ENCODE peak calls at places on chromosomes 7 and 10, in eight cellular contexts. G is uterus, B is GM23248, P is HepG2, R is endothelial cell of umbilical vein, N is IMR-90, H is breast epithelium, T is A549. Q is an unnamed sample. For H3K4me1, the result is how much of the 10 kb centered on the place peaks cover.

GRCh38 chr7:75969182-75969581 is 25.2 kb downstream of the TMEM120A start:
- DNase-seq in P (no peak), G (peak), H (no peak), B (peak), T (no peak), N (no peak), R (no peak), Q (no peak)

GRCh38 chr10:78507761-78508160 is 474.1 kb downstream of the RPS24 start:
- DNase-seq in B (no peak), T (no peak), P (no peak), H (no peak), R (no peak), N (no peak), G (no peak), Q (no peak)

GRCh38 chr7:144391823-144392255 is 11.7 kb downstream of the NOBOX start:
- DNase-seq in T (peak), N (peak), R (peak), P (peak), G (peak), H (no peak), B (peak), Q (peak)

GRCh38 chr10:18364987-18365775 is 225.0 kb downstream of the CACNB2 start:
- DNase-seq in B (no peak), N (no peak), G (no peak), T (no peak), R (no peak), H (no peak), P (no peak), Q (no peak)

GRCh38 chr7:77867208-77867915 is 68.8 kb downstream of the PHTF2 start:
- DNase-seq in N (peak), P (no peak), T (peak), H (no peak), B (no peak), G (no peak), R (peak), Q (no peak)

GRCh38 chr7:132771301-132771730 is 195.0 kb upstream of the PLXNA4 start:
- DNase-seq in B (peak), G (no peak), T (no peak), R (no peak), N (no peak), P (no peak), H (no peak), Q (no peak)

GRCh38 chr7:104007614-104008013 is 18.2 kb upstream of the RELN start:
- DNase-seq in R (no peak), N (no peak), B (no peak), T (no peak), H (no peak), P (no peak), G (no peak), Q (no peak)

GRCh38 chr10:132536241-132536963 is 1.2 kb upstream of the INPP5A start:
- DNase-seq in T (peak), H (no peak), P (no peak), B (no peak), R (no peak), N (no peak), G (peak), Q (no peak)

GRCh38 chr10:12825255-12825654 is 176.3 kb downstream of the CCDC3 start:
- DNase-seq in T (no peak), B (no peak), H (no peak), N (peak), R (no peak), P (no peak), G (no peak), Q (no peak)

GRCh38 chr10:122981066-122981464 is 864 bp downstream of the PSTK start:
- DNase-seq in T (peak), N (peak), R (peak), H (no peak), B (peak), P (peak), G (no peak), Q (peak)

GRCh38 chr7:47405921-47406765 is 175.8 kb downstream of the TNS3 start:
- DNase-seq in B (peak), H (peak), R (peak), P (peak), G (peak), N (peak), T (peak), Q (no peak)

GRCh38 chr10:48358162-48358561 is 51.7 kb downstream of the MAPK8 start:
- DNase-seq in P (no peak), H (no peak), R (no peak), N (no peak), T (no peak), B (peak), G (no peak), Q (no peak)

GRCh38 chr10:116771101-116771705 is 28.8 kb upstream of the HSPA12A start:
- DNase-seq in G (peak), H (peak), R (no peak), T (peak), B (peak), N (peak), P (peak), Q (no peak)

GRCh38 chr10:6694447-6695155 is 114.5 kb upstream of the PRKCQ start:
- DNase-seq in H (no peak), B (peak), R (no peak), T (peak), G (no peak), N (no peak), P (no peak), Q (no peak)

GRCh38 chr7:151897951-151898686 is 21.2 kb upstream of the PRKAG2 start:
- DNase-seq in B (no peak), H (no peak), T (no peak), N (no peak), P (no peak), G (no peak), R (no peak), Q (no peak)

GRCh38 chr7:16431646-16432424 is 10.5 kb upstream of the CRPPA start:
- DNase-seq in G (no peak), R (peak), N (no peak), T (peak), H (no peak), B (peak), P (peak), Q (peak)

GRCh38 chr7:83934118-83934734 is 260.4 kb downstream of the SEMA3A start:
- DNase-seq in B (peak), P (no peak), G (no peak), N (peak), R (peak), H (no peak), T (no peak), Q (no peak)

GRCh38 chr10:34815174-34816066 is at the start of gene PARD3:
- DNase-seq in P (peak), T (peak), H (peak), N (peak), R (peak), G (peak), B (peak), Q (no peak)

GRCh38 chr7:45563401-45563800 is 10.8 kb upstream of the ADCY1 start:
- DNase-seq in T (no peak), N (no peak), G (no peak), R (no peak), P (no peak), B (no peak), H (no peak), Q (no peak)

GRCh38 chr7:129163875-129164544 is 19.5 kb downstream of the TSPAN33 start:
- DNase-seq in N (peak), P (peak), H (no peak), G (no peak), B (peak), R (peak), T (peak), Q (no peak)

GRCh38 chr10:3173173-3173878 is 744 bp upstream of the PITRM1 start:
- DNase-seq in P (no peak), N (no peak), R (no peak), B (no peak), H (no peak), G (no peak), T (peak), Q (peak)

GRCh38 chr10:132409667-132410028 is 12.6 kb downstream of the PWWP2B start:
- DNase-seq in H (no peak), P (no peak), R (no peak), N (no peak), B (no peak), T (no peak), G (no peak), Q (peak)

GRCh38 chr10:125169915-125170314 is 9.6 kb upstream of the CTBP2 start:
- DNase-seq in G (no peak), N (no peak), P (no peak), R (no peak), B (no peak), T (no peak), H (no peak), Q (no peak)

GRCh38 chr10:21518629-21519321 is 6.7 kb downstream of the SKIDA1 start:
- DNase-seq in P (no peak), N (peak), R (peak), H (no peak), G (no peak), T (peak), B (peak), Q (no peak)
- H3K4me1 ChIP-seq in P (half or more), N (under half), R (under half), H (under half), G (under half), T (half or more), B (under half), Q (under half)

GRCh38 chr7:134992626-134993179 is 6.4 kb downstream of the AGBL3 start:
- DNase-seq in P (no peak), B (no peak), H (no peak), N (peak), G (peak), T (no peak), R (peak), Q (no peak)
- H3K4me1 ChIP-seq in P (half or more), B (under half), H (under half), N (under half), G (under half), T (under half), R (under half), Q (under half)

GRCh38 chr7:155107126-155107525 is 37.0 kb downstream of the HTR5A start:
- DNase-seq in G (no peak), R (no peak), N (no peak), H (no peak), B (no peak), P (no peak), T (no peak), Q (no peak)
- H3K4me1 ChIP-seq in G (under half), R (under half), N (under half), H (under half), B (under half), P (under half), T (under half), Q (under half)

DNA sequence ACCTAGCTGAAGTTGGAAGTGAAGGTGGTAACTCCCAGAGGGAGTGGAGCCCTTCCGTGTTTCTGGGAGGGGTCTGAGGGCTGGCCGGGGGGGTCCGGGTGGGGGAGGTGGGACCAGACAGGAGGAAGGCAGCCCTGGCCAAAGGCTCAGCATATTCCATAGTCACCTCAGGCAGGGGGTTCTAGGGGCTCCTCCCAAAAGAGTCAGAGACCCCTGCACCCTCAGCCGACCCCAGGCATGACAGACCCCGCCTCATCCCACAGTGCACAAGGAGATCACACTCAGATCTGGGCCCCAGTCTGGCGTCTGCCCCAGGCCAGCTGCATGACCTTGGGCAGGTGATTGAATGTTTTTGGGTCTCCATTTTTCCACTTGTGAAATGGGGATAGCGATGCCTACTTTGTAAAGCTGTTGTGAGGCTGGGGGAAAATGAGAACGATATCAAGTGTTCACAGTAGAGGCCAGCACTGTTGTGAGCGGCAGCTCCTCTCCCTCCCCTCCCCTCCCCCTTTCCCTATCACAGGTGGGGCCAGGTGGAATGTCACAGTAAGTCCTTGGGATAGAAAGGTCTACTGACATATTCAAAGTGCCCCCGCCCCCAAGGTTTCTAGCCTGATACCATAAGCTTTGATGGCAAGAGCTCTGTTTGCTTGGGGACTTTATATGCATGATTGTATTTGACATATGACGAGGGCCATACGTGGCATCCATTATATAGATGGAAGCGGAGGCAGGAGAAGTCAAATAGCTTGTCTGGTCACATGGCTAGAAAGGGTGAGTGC is 33.3 kb downstream of the DNAJB12 start:
- DNase-seq in B (no peak), P (no peak), G (no peak), R (no peak), H (no peak), T (no peak), N (no peak), Q (no peak)
- H3K4me1 ChIP-seq in B (under half), P (half or more), G (under half), R (half or more), H (under half), T (half or more), N (under half), Q (under half)

GRCh38 chr10:101616415-101617101 is 28.4 kb downstream of the DPCD start:
- DNase-seq in H (peak), T (no peak), R (no peak), G (no peak), P (no peak), B (no peak), N (no peak), Q (no peak)
- H3K4me1 ChIP-seq in H (under half), T (under half), R (under half), G (under half), P (under half), B (under half), N (under half), Q (under half)

GRCh38 chr10:63563623-63564022 is 42.4 kb downstream of the REEP3 start:
- DNase-seq in T (no peak), G (no peak), H (no peak), B (no peak), N (no peak), R (no peak), P (no peak), Q (no peak)
- H3K4me1 ChIP-seq in T (under half), G (under half), H (under half), B (under half), N (under half), R (under half), P (under half), Q (under half)